ENCODE peak calls at places on chromosomes 16 and 17, in four cellular contexts. Z is skeletal muscle cell; U is CD4-positive, alpha-beta T cell; M is ACHN. F is an unnamed sample.

GRCh38 chr17:40485851-40486512 is 15.4 kb downstream of the TNS4 start:
- DNase-seq in Z (peak), U (no peak), M (peak), F (peak)

GRCh38 chr16:53542283-53542682 is 39.3 kb upstream of the AKTIP start:
- DNase-seq in Z (no peak), U (no peak), M (no peak), F (no peak)

GRCh38 chr17:79798296-79799173 is 1.7 kb upstream of the CBX8 start:
- DNase-seq in Z (no peak), U (no peak), M (no peak), F (no peak)

GRCh38 chr16:85623250-85623649 is 10.1 kb downstream of the GSE1 start:
- DNase-seq in Z (no peak), U (no peak), M (no peak), F (no peak)

GRCh38 chr17:36057900-36058299 is 6.2 kb upstream of the CCL18 start:
- DNase-seq in Z (no peak), U (no peak), M (no peak), F (no peak)

GRCh38 chr17:61584266-61584665 is 6.8 kb downstream of the NACA2 start:
- DNase-seq in Z (no peak), U (no peak), M (no peak), F (no peak)

GRCh38 chr17:50635720-50636144 is 1.1 kb downstream of the ABCC3 start:
- DNase-seq in Z (no peak), U (no peak), M (no peak), F (no peak)

GRCh38 chr16:47612711-47613110 is 151.6 kb downstream of the PHKB start:
- DNase-seq in Z (peak), U (no peak), M (no peak), F (no peak)

GRCh38 chr17:79739148-79740062 is 8.7 kb downstream of the ENPP7 start:
- DNase-seq in Z (no peak), U (no peak), M (peak), F (no peak)

GRCh38 chr17:43434902-43435319 is 36.1 kb downstream of the ARL4D start:
- DNase-seq in Z (no peak), U (no peak), M (peak), F (no peak)

GRCh38 chr16:48918520-48919258 is 308.7 kb upstream of the N4BP1 start:
- DNase-seq in Z (no peak), U (no peak), M (peak), F (no peak)

GRCh38 chr17:40283662-40284061 is 4.0 kb upstream of the CDC6 start:
- DNase-seq in Z (peak), U (no peak), M (peak), F (peak)

GRCh38 chr17:65163990-65164495 is 26.9 kb downstream of the RGS9 start:
- DNase-seq in Z (no peak), U (no peak), M (peak), F (peak)

GRCh38 chr17:6671431-6671830 is 19.9 kb downstream of the C17orf100 start:
- DNase-seq in Z (no peak), U (no peak), M (no peak), F (no peak)

GRCh38 chr16:22788190-22788530 is 25.8 kb upstream of the HS3ST2 start:
- DNase-seq in Z (no peak), U (no peak), M (no peak), F (no peak)

GRCh38 chr17:52049051-52049450 is 109.5 kb downstream of the CA10 start:
- DNase-seq in Z (no peak), U (no peak), M (no peak), F (no peak)

GRCh38 chr16:56356276-56357241 is 68.8 kb downstream of the AMFR start:
- DNase-seq in Z (peak), U (peak), M (peak), F (peak)

GRCh38 chr17:71115669-71115972 is 946.3 kb downstream of the KCNJ2 start:
- DNase-seq in Z (no peak), U (no peak), M (no peak), F (no peak)

GRCh38 chr16:29994613-29995329 is 646 bp downstream of the HIRIP3 start:
- DNase-seq in Z (peak), U (no peak), M (peak), F (peak)

GRCh38 chr17:77332981-77333685 is 192.4 kb downstream of the SEC14L1 start:
- DNase-seq in Z (peak), U (no peak), M (no peak), F (peak)

GRCh38 chr17:39144414-39144813 is 7.0 kb downstream of the PLXDC1 start:
- DNase-seq in Z (peak), U (no peak), M (no peak), F (peak)

GRCh38 chr17:40355123-40355803 is 9.3 kb downstream of the GJD3 start:
- DNase-seq in Z (no peak), U (peak), M (peak), F (peak)

GRCh38 chr17:74959826-74960738 is 12.5 kb downstream of the HID1 start:
- DNase-seq in Z (no peak), U (no peak), M (peak), F (peak)

GRCh38 chr16:84976644-84977400 is 34.5 kb downstream of the ZDHHC7 start:
- DNase-seq in Z (no peak), U (no peak), M (no peak), F (no peak)

GRCh38 chr17:17151962-17152361 is 54.2 kb downstream of the PLD6 start:
- DNase-seq in Z (peak), U (no peak), M (peak), F (peak)

GRCh38 chr17:8124350-8125195 is 667 bp upstream of the HES7 start:
- DNase-seq in Z (no peak), U (no peak), M (peak), F (no peak)

GRCh38 chr16:48471435-48471834 is 86.2 kb upstream of the SIAH1 start:
- DNase-seq in Z (no peak), U (no peak), M (no peak), F (no peak)

GRCh38 chr17:43528988-43529814 is 16.9 kb downstream of the ETV4 start:
- DNase-seq in Z (no peak), U (no peak), M (no peak), F (no peak)

GRCh38 chr17:38550661-38551060 is 55.1 kb downstream of the SRCIN1 start:
- DNase-seq in Z (no peak), U (no peak), M (no peak), F (peak)